ENCODE peak calls at places on chromosomes 5 and 9, in nine cellular contexts. E, J, W, A, U, V, H, T and M are unnamed samples.

GRCh38 chr5:51392689-51393199 is 9.5 kb downstream of the ISL1 start:
- DNase-seq in E (peak; percentile 76), J (no peak), W (no peak), A (no peak), U (no peak), V (no peak), H (no peak), T (no peak), M (no peak)

GRCh38 chr5:170554566-170555267 is 50.9 kb downstream of the KCNIP1 start:
- DNase-seq in E (no peak), J (no peak), W (no peak), A (peak; percentile 55), U (no peak), V (peak; percentile 71), H (no peak), T (no peak), M (no peak)

GRCh38 chr5:149399775-149400174 is 20.7 kb upstream of the IL17B start:
- DNase-seq in E (peak; percentile 66), J (no peak), W (no peak), A (no peak), U (no peak), V (no peak), H (no peak), T (no peak), M (no peak)

GRCh38 chr5:55645304-55645703 is 66.8 kb downstream of the SLC38A9 start:
- DNase-seq in E (no peak), J (no peak), W (no peak), A (no peak), U (no peak), V (no peak), H (no peak), T (no peak), M (no peak)

GRCh38 chr5:18882162-18882561 is 1105.8 kb downstream of the CDH18 start:
- DNase-seq in E (no peak), J (no peak), W (no peak), A (no peak), U (no peak), V (no peak), H (no peak), T (no peak), M (no peak)

GRCh38 chr5:75885321-75885720 is 168.1 kb upstream of the POC5 start:
- DNase-seq in E (no peak), J (no peak), W (no peak), A (no peak), U (no peak), V (no peak), H (no peak), T (no peak), M (no peak)

GRCh38 chr5:53994148-53994547 is 316.2 kb downstream of the ARL15 start:
- DNase-seq in E (no peak), J (no peak), W (no peak), A (no peak), U (no peak), V (no peak), H (no peak), T (no peak), M (no peak)

GRCh38 chr5:71482132-71482531 is 26.7 kb downstream of the BDP1 start:
- DNase-seq in E (no peak), J (no peak), W (no peak), A (no peak), U (no peak), V (no peak), H (no peak), T (no peak), M (no peak)

DNA sequence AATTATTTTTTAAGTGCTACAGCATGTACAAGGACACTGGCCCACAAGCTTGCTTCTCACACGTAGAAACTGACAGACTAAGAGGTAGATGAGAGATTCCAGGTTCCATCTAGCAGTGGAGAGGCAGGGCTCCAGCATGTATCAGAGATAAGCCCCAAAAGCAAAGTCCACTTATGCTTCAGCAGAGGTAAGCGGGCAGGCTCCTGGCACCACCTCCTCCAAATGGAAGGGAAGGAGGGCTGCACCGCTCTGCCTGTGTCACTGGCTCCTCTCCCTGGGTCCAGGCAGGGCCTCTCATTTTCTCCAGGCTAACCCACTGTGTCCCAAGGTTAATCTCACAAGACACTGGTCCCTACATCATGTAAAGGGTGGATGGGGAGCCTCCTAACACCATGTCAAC is 15.9 kb downstream of the GRHPR start:
- DNase-seq in E (no peak), J (no peak), W (no peak), A (no peak), U (no peak), V (no peak), H (no peak), T (no peak), M (no peak)
- H3K4me1 ChIP-seq in E (peaks cover 17% of the 10 kb centered on the region), J (no peaks in the 10 kb centered on the region), W (no peaks in the 10 kb centered on the region), A (no peaks in the 10 kb centered on the region), U (peaks cover 5% of the 10 kb centered on the region), V (peaks cover 4% of the 10 kb centered on the region), H (no peaks in the 10 kb centered on the region), T (no peaks in the 10 kb centered on the region), M (no peaks in the 10 kb centered on the region)

GRCh38 chr5:133983674-133984073 is 15.2 kb upstream of the C5orf15 start:
- DNase-seq in E (no peak), J (no peak), W (no peak), A (no peak), U (no peak), V (no peak), H (no peak), T (no peak), M (no peak)

GRCh38 chr5:133977858-133978257 is 9.4 kb upstream of the C5orf15 start:
- DNase-seq in E (no peak), J (no peak), W (no peak), A (no peak), U (no peak), V (no peak), H (no peak), T (no peak), M (no peak)

GRCh38 chr5:133978943-133979342 is 10.5 kb upstream of the C5orf15 start:
- DNase-seq in E (no peak), J (no peak), W (no peak), A (no peak), U (no peak), V (no peak), H (no peak), T (no peak), M (no peak)

GRCh38 chr5:133981714-133982113 is 13.3 kb upstream of the C5orf15 start:
- DNase-seq in E (no peak), J (no peak), W (no peak), A (no peak), U (no peak), V (no peak), H (no peak), T (no peak), M (no peak)

DNA sequence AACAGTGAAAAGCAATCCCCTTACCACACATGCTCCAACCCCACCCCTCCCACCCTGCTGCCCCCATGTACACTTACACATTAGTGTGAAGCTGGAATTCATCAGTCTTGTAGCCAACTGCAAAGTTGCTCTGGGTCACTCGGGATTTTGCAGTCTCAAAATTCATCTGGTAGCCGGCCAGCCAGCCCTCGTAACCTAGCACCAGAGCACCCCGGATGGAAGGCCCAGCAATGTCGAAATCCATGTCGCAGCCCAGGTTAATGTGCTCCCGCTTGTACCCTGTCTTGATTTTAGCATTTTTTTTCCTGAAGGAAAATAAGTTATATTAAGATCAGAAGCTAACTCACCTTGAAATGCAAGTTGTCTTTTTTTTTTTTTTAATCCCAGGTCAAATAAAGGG is 12.2 kb upstream of the C5orf15 start:
- DNase-seq in E (no peak), J (no peak), W (no peak), A (no peak), U (no peak), V (no peak), H (no peak), T (no peak), M (no peak)
- H3K36me3 ChIP-seq in E (peaks cover 38% of the 10 kb centered on the region), J (no peaks in the 10 kb centered on the region), W (peaks cover 6% of the 10 kb centered on the region), A (peaks cover 91% of the 10 kb centered on the region), U (no peaks in the 10 kb centered on the region), V (peaks cover 11% of the 10 kb centered on the region), H (peaks cover 3% of the 10 kb centered on the region), T (peaks cover 6% of the 10 kb centered on the region), M (no peaks in the 10 kb centered on the region)

GRCh38 chr5:14168793-14169262 is 25.7 kb downstream of the TRIO start:
- DNase-seq in E (no peak), J (no peak), W (no peak), A (no peak), U (no peak), V (no peak), H (no peak), T (no peak), M (no peak)

GRCh38 chr5:14168139-14168792 is 25.1 kb downstream of the TRIO start:
- DNase-seq in E (no peak), J (no peak), W (no peak), A (no peak), U (no peak), V (no peak), H (no peak), T (no peak), M (no peak)

GRCh38 chr5:14166437-14166836 is 23.3 kb downstream of the TRIO start:
- DNase-seq in E (no peak), J (no peak), W (no peak), A (no peak), U (no peak), V (no peak), H (no peak), T (no peak), M (no peak)

GRCh38 chr5:14165375-14166091 is 22.4 kb downstream of the TRIO start:
- DNase-seq in E (no peak), J (no peak), W (no peak), A (no peak), U (no peak), V (no peak), H (no peak), T (no peak), M (no peak)

DNA sequence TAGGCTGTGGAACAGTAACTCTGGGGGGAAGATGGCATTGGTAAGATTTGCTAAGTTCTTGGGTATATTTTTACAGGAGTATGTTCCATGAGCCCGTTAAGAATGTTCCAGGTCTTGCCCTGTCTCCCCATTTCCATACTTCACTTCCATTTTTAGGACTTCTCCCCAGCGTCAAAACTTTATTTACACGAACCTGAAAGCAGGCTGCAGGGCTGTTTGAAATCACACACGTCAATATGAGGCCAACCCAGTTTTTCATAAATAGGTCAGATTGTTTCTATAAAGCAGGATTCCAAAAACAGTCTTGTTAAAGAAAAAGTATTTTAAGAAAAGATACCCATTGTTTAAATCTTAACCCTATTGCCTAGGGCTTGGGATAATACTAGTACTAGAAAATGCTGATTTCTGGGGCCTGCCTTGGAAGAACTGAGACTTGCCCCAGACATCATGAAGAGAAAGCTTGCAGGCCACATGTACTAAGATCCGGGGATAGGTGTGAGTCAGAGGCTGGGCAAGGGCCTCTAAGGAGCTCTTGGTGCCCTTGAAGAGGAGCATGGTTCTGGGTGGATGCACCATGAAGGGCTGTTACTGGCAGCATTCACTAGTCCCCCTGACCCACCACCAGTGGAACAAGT is 24.2 kb downstream of the TRIO start:
- DNase-seq in E (no peak), J (no peak), W (no peak), A (no peak), U (no peak), V (no peak), H (no peak), T (no peak), M (no peak)
- H3K4me1 ChIP-seq in E (peaks cover 45% of the 10 kb centered on the region), J (peaks cover 5% of the 10 kb centered on the region), W (no peaks in the 10 kb centered on the region), A (no peaks in the 10 kb centered on the region), U (peaks cover 7% of the 10 kb centered on the region), V (peaks cover 38% of the 10 kb centered on the region), H (peaks cover 1% of the 10 kb centered on the region), T (no peaks in the 10 kb centered on the region), M (no peaks in the 10 kb centered on the region)

DNA sequence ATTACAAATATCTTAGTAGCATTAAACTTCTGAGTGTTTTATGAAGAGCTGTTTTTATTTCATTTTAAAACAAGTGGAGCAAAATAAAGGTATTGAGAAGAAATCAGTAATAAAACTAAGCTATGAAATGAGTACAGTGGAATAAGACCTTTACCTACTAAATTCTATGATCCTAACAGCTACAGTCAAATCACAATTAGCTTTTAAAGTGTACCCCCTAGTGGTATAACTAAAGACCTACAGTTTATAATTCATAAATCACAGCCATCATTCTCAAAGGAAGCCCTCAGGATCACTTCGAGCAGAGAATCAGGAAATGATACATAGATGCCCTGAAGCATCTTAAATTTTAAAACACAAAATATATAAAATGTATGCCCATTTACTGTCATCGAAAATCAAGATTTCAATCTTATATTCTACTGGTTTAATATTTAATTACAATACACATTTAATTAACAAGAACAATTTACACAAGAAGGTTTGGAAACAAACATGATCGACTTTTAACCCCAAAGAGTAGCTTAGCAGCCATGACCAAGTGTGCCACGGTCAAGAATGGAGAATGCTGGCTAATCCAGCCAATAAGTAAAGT is 12.3 kb downstream of the CCNH start:
- DNase-seq in E (peak; percentile 55), J (no peak), W (no peak), A (no peak), U (no peak), V (no peak), H (no peak), T (no peak), M (no peak)
- H3K36me3 ChIP-seq in E (peaks cover 43% of the 10 kb centered on the region), J (no peaks in the 10 kb centered on the region), W (peaks cover 9% of the 10 kb centered on the region), A (peaks cover 75% of the 10 kb centered on the region), U (no peaks in the 10 kb centered on the region), V (peaks cover 31% of the 10 kb centered on the region), H (peaks cover 2% of the 10 kb centered on the region), T (peaks cover 40% of the 10 kb centered on the region), M (peaks cover 29% of the 10 kb centered on the region)